ENCODE peak calls at places on chromosomes 16 and 17, in six cellular contexts. W is skeletal muscle cell, E is adrenal gland, O is sigmoid colon, D is testis, V is lung. Y is an unnamed sample.

GRCh38 chr17:45320931-45321461 is 4.2 kb upstream of the MAP3K14 start:
- DNase-seq in W (peak), E (no peak), O (no peak), D (no peak), V (no peak), Y (no peak)

GRCh38 chr17:49404906-49405305 is 9.8 kb downstream of the PHB1 start:
- DNase-seq in W (no peak), E (no peak), O (peak), D (no peak), V (no peak), Y (no peak)

GRCh38 chr16:8391219-8391757 is 199.0 kb downstream of the TMEM114 start:
- DNase-seq in W (no peak), E (no peak), O (no peak), D (no peak), V (no peak), Y (peak)

GRCh38 chr17:63999680-64000531 is 1.8 kb downstream of the PRR29 start:
- DNase-seq in W (no peak), E (no peak), O (peak), D (no peak), V (no peak), Y (no peak)

GRCh38 chr17:63442549-63443035 is 3.5 kb downstream of the CYB561 start:
- DNase-seq in W (no peak), E (no peak), O (no peak), D (peak), V (no peak), Y (no peak)

GRCh38 chr16:19583665-19584300 is 28.3 kb downstream of the VPS35L start:
- DNase-seq in W (no peak), E (peak), O (no peak), D (peak), V (no peak), Y (peak)

GRCh38 chr16:68368602-68368944 is 57.8 kb downstream of the PRMT7 start:
- DNase-seq in W (no peak), E (no peak), O (no peak), D (no peak), V (no peak), Y (no peak)

GRCh38 chr17:50430731-50431130 is 4.7 kb downstream of the ACSF2 start:
- DNase-seq in W (no peak), E (no peak), O (no peak), D (no peak), V (no peak), Y (no peak)

DNA sequence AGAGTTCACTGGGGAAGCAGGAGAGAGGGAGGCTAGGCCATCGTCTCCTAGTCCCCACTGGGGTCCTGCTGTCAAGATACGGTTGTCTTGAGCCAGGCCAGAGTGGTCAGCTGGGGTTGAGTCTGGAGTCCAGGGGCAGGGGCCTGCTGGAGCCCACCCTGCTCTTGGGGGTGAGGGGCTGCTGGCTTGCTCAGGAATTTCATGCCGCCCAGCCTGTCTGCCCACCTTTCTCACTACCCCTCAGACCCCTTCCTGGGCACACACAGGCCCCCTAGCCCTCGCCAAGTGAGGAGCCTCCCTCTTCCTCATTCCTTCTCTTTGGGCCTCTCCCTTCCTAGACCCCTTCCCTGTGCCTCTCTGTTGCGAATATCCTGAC is 1.3 kb downstream of the TRAF7 start:
- DNase-seq in W (no peak), E (no peak), O (no peak), D (no peak), V (no peak), Y (no peak)
- H3K4me3 ChIP-seq in W (peak), E (peak), O (peak), D (no peak), V (no peak), Y (no peak)

GRCh38 chr16:86430814-86431213 is 79.5 kb upstream of the FOXF1 start:
- DNase-seq in W (no peak), E (no peak), O (no peak), D (no peak), V (no peak), Y (no peak)
- H3K4me3 ChIP-seq in W (no peak), E (no peak), O (no peak), D (no peak), V (no peak), Y (no peak)

GRCh38 chr17:40346061-40346767 is 18.3 kb downstream of the GJD3 start:
- DNase-seq in W (no peak), E (no peak), O (no peak), D (no peak), V (no peak), Y (no peak)
- H3K4me3 ChIP-seq in W (peak), E (peak), O (peak), D (peak), V (peak), Y (no peak)

DNA sequence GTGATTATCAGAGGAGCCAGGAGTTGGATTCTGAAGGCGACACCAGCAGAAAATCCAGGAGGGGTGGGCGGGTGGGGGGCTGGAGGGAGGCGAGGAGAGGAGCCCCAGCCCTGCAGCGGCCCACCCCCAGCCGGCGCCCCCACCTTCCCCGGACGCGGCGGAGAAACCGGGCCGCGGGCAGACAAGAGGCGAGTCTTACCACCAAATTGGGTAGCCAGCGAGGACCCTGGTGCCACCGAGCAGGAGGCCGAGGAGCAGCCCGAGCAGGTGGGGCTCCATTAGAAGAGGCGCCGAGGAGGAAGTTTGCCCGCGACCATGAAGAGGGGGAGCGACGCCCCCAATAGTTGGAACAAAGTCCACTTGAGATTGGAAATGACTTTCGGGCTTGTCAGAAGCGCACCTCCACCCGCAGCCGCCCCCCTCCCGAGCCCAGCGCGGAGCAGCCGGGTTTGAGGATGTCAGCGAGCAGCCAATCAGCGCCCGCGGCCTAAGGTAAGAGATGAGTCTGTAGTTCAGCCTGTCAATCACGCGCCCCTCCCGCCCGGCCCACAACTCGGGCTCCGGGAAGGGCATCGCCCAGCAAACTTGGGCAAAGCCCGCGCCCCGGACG is at the start of gene WNT3:
- DNase-seq in W (no peak), E (no peak), O (no peak), D (peak), V (no peak), Y (no peak)
- H3K4me3 ChIP-seq in W (peak), E (peak), O (peak), D (peak), V (peak), Y (no peak)

GRCh38 chr16:49923411-49923810 is 67.5 kb upstream of the ZNF423 start:
- DNase-seq in W (no peak), E (no peak), O (peak), D (no peak), V (no peak), Y (no peak)
- H3K4me3 ChIP-seq in W (no peak), E (no peak), O (no peak), D (no peak), V (no peak), Y (no peak)

GRCh38 chr16:9436175-9436574 is 344.7 kb downstream of the HAPSTR1 start:
- DNase-seq in W (no peak), E (no peak), O (no peak), D (no peak), V (no peak), Y (no peak)
- H3K4me3 ChIP-seq in W (no peak), E (no peak), O (no peak), D (no peak), V (no peak), Y (no peak)

DNA sequence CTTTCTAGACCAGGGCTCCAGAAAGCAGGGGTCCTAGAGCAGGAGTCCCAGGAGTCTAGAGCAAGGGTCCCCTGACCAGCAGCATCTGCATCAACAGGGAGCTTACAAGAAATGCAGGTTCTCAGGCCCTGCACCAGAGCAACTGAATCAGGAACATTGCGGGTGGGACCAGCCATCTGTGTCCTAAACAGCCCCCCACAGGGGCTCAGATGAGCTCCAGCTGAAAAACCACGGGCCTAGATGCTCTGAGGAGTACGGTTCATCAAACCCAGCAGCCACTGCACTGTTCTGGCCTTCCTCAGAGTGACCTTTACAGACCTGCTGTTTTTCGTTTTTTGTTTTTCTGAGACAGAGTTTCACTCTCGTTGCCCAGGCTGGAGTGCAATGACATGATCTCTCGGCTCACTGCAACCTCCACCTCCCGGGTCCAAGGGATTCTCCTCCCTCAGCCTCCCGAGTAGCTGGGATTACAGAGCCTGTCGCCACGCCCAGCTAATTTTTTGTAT is 438.2 kb downstream of the SOX9 start:
- DNase-seq in W (no peak), E (no peak), O (no peak), D (no peak), V (no peak), Y (no peak)
- H3K4me3 ChIP-seq in W (no peak), E (no peak), O (no peak), D (no peak), V (no peak), Y (no peak)

DNA sequence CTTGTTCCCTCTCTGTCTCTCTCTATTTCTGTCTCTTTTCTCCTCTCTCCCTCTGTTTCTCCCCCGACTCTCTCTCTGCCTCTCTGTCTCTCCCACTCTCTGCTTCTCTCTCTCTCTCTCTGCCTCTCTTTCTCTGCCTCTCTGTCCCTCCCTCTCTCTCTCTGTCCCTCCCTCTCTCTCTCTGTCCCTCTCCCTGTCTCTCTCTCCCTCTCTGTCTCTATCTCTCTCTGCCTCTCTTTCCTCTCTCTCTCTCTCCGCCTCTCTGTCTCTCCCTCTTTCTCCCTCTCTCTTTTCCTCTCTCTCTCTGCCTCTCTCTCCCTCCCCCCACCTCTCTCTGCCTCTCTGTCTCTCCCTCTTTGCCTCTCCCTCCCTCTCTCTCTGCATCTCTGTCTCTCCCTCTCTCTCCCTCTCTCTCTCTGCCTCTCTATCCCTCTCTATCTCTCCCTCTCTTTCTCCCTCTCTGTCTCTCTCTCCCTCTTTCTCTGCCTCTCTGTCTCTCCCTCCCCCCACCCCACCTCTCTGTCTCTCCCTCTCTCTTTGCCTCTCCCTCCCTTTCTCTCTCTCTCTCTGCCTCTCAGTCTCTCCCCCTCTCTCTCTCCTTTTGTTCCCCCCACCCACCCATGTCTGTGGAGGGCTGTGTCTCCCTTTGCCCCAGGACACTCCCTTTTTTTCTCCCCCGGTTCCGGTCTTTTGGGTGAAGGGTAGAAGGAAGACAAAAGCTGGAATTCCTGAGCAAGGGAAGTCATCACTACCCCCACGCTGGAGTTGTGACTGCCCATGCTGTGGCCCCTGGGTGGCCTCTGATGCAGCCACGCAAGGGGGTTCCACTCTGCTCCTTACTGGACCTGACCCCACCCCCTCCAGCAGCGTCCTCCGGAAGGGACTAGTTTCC is 27.1 kb upstream of the MGAT5B start:
- DNase-seq in W (no peak), E (no peak), O (no peak), D (no peak), V (no peak), Y (no peak)
- H3K4me3 ChIP-seq in W (no peak), E (no peak), O (no peak), D (no peak), V (no peak), Y (no peak)